ENCODE peak calls at places on chromosomes 12 and 14, in eight cellular contexts. W is cardiac fibroblast, N is AG10803, K is IMR-90, Q is bronchial epithelial cell, D is left ventricle myocardium inferior, R is ascending aorta, L is NT2/D1. P is an unnamed sample.

GRCh38 chr14:58465425-58465824 is 37.9 kb downstream of the KIAA0586 start:
- DNase-seq in N (peak; percentile 2), Q (peak; percentile 83), D (no peak), R (no peak), L (no peak), K (peak; percentile 70), W (peak; percentile 8), P (peak; percentile 35)

GRCh38 chr14:24851837-24852236 is 198.1 kb downstream of the STXBP6 start:
- DNase-seq in Q (peak; percentile 10), N (no peak), D (no peak), R (no peak), W (peak; percentile 48), L (no peak), K (peak; percentile 51), P (peak; percentile 54)

GRCh38 chr14:77296906-77297305 is 23.8 kb downstream of the POMT2 start:
- DNase-seq in W (no peak), K (no peak), N (no peak), L (no peak), D (no peak), Q (no peak), R (no peak), P (no peak)

GRCh38 chr12:65532744-65533143 is 254.3 kb downstream of the MSRB3 start:
- DNase-seq in K (peak; percentile 85), W (no peak), N (peak; percentile 65), R (no peak), L (no peak), D (no peak), Q (no peak), P (peak; percentile 45)

GRCh38 chr12:104355630-104356029 is 52.1 kb downstream of the EID3 start:
- DNase-seq in Q (no peak), R (no peak), N (no peak), W (peak; percentile 59), D (no peak), L (no peak), K (no peak), P (no peak)

GRCh38 chr14:74875941-74876913 is at the start of gene PROX2:
- DNase-seq in W (no peak), Q (no peak), D (no peak), R (no peak), K (no peak), L (no peak), N (peak; percentile 69), P (no peak)

GRCh38 chr14:91373591-91374245 is 43.9 kb downstream of the CCDC88C start:
- DNase-seq in K (no peak), R (no peak), L (no peak), W (no peak), D (no peak), N (no peak), Q (no peak), P (no peak)

GRCh38 chr12:57323402-57323801 is 72.4 kb upstream of the STAC3 start:
- DNase-seq in W (no peak), L (no peak), Q (no peak), N (no peak), R (no peak), D (no peak), K (no peak), P (no peak)

GRCh38 chr14:54226558-54226957 is 170.2 kb upstream of the CDKN3 start:
- DNase-seq in W (no peak), R (no peak), K (no peak), D (no peak), Q (no peak), N (no peak), L (no peak), P (no peak)

GRCh38 chr12:1533205-1533601 is 61.2 kb downstream of the FBXL14 start:
- DNase-seq in N (peak; percentile 56), K (no peak), R (no peak), Q (no peak), L (no peak), D (no peak), W (peak; percentile 24), P (no peak)

GRCh38 chr12:1532796-1533195 is 61.6 kb downstream of the FBXL14 start:
- DNase-seq in N (peak; percentile 34), W (no peak), K (no peak), L (no peak), R (no peak), D (no peak), Q (no peak), P (no peak)

GRCh38 chr12:1531654-1532366 is 62.6 kb downstream of the FBXL14 start:
- DNase-seq in L (no peak), D (no peak), Q (no peak), R (no peak), K (no peak), W (no peak), N (no peak), P (no peak)

GRCh38 chr12:1531160-1531653 is 63.2 kb downstream of the FBXL14 start:
- DNase-seq in K (no peak), W (no peak), R (no peak), Q (no peak), L (no peak), D (no peak), N (no peak), P (no peak)

GRCh38 chr12:1532367-1532752 is 62.0 kb downstream of the FBXL14 start:
- DNase-seq in L (no peak), D (no peak), N (no peak), R (no peak), W (no peak), K (no peak), Q (no peak), P (no peak)
- H3K4me3 ChIP-seq in L (no peak overlapping the region), D (no peak overlapping the region), N (peak overlapping the region; percentile 75), R (no peak overlapping the region), W (peak overlapping the region; percentile 69), K (peak overlapping the region; percentile 58), Q (no peak overlapping the region), P (no peak overlapping the region)

GRCh38 chr14:38400751-38401150 is 144.9 kb upstream of the CLEC14A start:
- DNase-seq in Q (no peak), W (no peak), N (no peak), L (no peak), K (no peak), R (no peak), D (no peak), P (no peak)

GRCh38 chr14:38404616-38405015 is 148.7 kb upstream of the CLEC14A start:
- DNase-seq in W (peak; percentile 39), D (no peak), Q (no peak), K (peak; percentile 66), L (no peak), N (peak; percentile 68), R (no peak), P (peak; percentile 40)

GRCh38 chr14:38404100-38404541 is 148.2 kb upstream of the CLEC14A start:
- DNase-seq in Q (peak; percentile 2), K (peak; percentile 90), W (peak; percentile 71), D (no peak), R (no peak), N (peak; percentile 95), L (no peak), P (peak; percentile 81)

DNA sequence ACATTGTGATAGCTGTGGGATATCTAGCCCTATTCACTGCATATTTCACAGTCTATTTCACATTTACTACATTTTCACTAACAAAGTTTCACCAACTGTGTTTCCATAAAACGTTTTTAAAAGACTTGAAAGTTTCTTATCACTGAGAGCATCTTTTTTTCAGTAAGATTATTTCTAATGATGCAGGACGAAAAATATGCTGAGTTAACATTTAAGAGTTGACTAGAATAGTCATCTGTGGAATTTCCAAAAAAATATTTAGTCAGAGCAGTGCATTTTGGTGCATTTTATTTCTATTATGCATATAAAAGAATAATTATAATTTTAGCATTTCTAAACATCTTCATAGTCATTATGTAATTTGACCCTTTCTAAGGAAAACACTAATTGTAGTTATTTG is 143.8 kb upstream of the CLEC14A start:
- DNase-seq in D (no peak), W (no peak), R (no peak), N (no peak), Q (no peak), L (no peak), K (no peak), P (no peak)
- H3K4me3 ChIP-seq in D (no peak overlapping the region), W (no peak overlapping the region), R (no peak overlapping the region), N (no peak overlapping the region), Q (no peak overlapping the region), L (no peak overlapping the region), K (no peak overlapping the region), P (no peak overlapping the region)

GRCh38 chr14:79986251-79986650 is 225.1 kb downstream of the DIO2 start:
- DNase-seq in W (no peak), R (no peak), K (no peak), D (no peak), Q (no peak), L (no peak), N (no peak), P (peak; percentile 6)
- H3K4me3 ChIP-seq in W (no peak overlapping the region), R (no peak overlapping the region), K (no peak overlapping the region), D (no peak overlapping the region), Q (no peak overlapping the region), L (no peak overlapping the region), N (no peak overlapping the region), P (no peak overlapping the region)

GRCh38 chr14:61342941-61343340 is 21.6 kb downstream of the PRKCH start:
- DNase-seq in W (no peak), N (no peak), K (no peak), R (no peak), D (no peak), Q (peak; percentile 15), L (no peak), P (no peak)
- H3K4me3 ChIP-seq in W (no peak overlapping the region), N (no peak overlapping the region), K (no peak overlapping the region), R (no peak overlapping the region), D (no peak overlapping the region), Q (no peak overlapping the region), L (no peak overlapping the region), P (no peak overlapping the region)

GRCh38 chr12:59084758-59085383 is 164.6 kb upstream of the LRIG3 start:
- DNase-seq in D (no peak), K (peak; percentile 65), N (peak; percentile 91), R (no peak), W (peak; percentile 33), L (peak; percentile 6), Q (no peak), P (no peak)
- H3K4me3 ChIP-seq in D (peak overlapping the region; percentile 21), K (no peak overlapping the region), N (no peak overlapping the region), R (peak overlapping the region; percentile 26), W (no peak overlapping the region), L (no peak overlapping the region), Q (no peak overlapping the region), P (no peak overlapping the region)

DNA sequence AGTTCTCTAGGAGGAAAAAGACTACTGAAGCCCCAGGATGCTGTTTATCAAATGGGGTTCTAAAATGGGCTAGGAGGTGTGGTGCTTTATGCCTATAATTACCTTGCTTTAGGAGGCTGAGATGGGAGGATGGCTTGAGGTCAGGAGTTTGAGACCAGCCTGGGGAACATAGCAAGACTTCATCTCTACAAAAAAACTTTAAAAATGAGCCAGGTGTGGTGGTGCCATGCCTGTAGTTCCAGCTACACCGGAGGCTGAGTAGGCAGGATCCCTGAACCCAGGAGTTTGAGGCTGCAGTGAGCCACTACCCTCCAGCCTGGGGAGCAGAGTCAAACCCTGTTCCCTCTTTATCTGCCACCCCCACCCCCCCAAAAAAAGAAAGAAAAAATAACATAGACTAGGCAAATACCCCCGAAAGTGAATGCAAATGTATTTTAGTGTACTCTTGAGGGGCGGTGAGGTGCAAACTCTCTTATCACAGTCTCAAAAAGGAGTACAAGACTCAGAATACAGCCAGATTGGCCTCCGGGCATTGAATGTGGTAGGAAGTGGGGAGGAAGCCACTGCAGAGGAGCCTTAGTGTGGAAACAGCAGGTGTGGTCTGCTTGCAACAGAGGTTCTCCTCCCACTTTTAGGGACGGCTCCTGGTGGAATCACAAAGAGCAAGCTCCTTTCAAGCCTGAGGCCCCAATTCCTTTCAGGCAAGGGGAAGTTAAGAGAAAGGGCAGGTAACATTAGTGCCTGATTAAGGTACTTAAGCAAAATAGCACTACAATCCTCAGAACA is 23.5 kb upstream of the SLC2A3 start:
- DNase-seq in Q (peak; percentile 79), N (no peak), R (no peak), D (no peak), K (no peak), L (peak; percentile 100), W (peak; percentile 40), P (peak; percentile 47)
- H3K4me3 ChIP-seq in Q (no peak overlapping the region), N (no peak overlapping the region), R (no peak overlapping the region), D (no peak overlapping the region), K (no peak overlapping the region), L (peak overlapping the region; percentile 34), W (no peak overlapping the region), P (no peak overlapping the region)

P was measured in fibroblast of pulmonary artery.